ENCODE peak calls at places on chromosomes 4 and X, in seven cellular contexts. R, J, D, S, Q, B and L are unnamed samples.

GRCh38 chrX:39821011-39821708 is 276.6 kb downstream of the BCOR start:
- DNase-seq in D (peak; percentile 10), J (no peak), R (no peak), B (peak; percentile 43), Q (peak; percentile 19), S (no peak), L (peak; percentile 80)

GRCh38 chr4:149718500-149718899 is 97.1 kb downstream of the IQCM start:
- DNase-seq in R (no peak), Q (no peak), J (no peak), B (no peak), S (no peak), D (no peak), L (no peak)

GRCh38 chr4:96102541-96103018 is 262.7 kb downstream of the PDHA2 start:
- DNase-seq in D (no peak), S (peak; percentile 68), B (no peak), J (peak; percentile 60), R (no peak), Q (no peak), L (no peak)

GRCh38 chrX:18966624-18967023 is 17.3 kb downstream of the PHKA2 start:
- DNase-seq in J (no peak), D (no peak), B (no peak), R (peak; percentile 15), Q (no peak), S (no peak), L (no peak)

GRCh38 chr4:163085085-163085484 is 81.6 kb downstream of the NAF1 start:
- DNase-seq in S (no peak), J (no peak), B (no peak), D (no peak), R (no peak), Q (no peak), L (no peak)

GRCh38 chrX:120459313-120459712 is 9.8 kb downstream of the LAMP2 start:
- DNase-seq in R (no peak), J (no peak), S (no peak), D (no peak), B (no peak), Q (no peak), L (no peak)

GRCh38 chrX:54820737-54821136 is 13.2 kb downstream of the MAGED2 start:
- DNase-seq in R (no peak), Q (no peak), J (no peak), S (no peak), D (no peak), B (no peak), L (no peak)

GRCh38 chr4:10721616-10722015 is 37.0 kb upstream of the CLNK start:
- DNase-seq in Q (no peak), R (no peak), B (no peak), D (no peak), J (no peak), S (no peak), L (no peak)

GRCh38 chrX:148573119-148573518 is 72.7 kb downstream of the AFF2 start:
- DNase-seq in R (no peak), Q (no peak), B (no peak), S (no peak), D (no peak), J (no peak), L (peak; percentile 16)

GRCh38 chrX:53045002-53045401 is 3.6 kb upstream of the GPR173 start:
- DNase-seq in D (no peak), B (no peak), J (no peak), R (no peak), Q (no peak), S (no peak), L (no peak)

GRCh38 chrX:53050841-53051240 is 2.3 kb downstream of the GPR173 start:
- DNase-seq in B (no peak), S (peak; percentile 17), J (no peak), D (no peak), Q (no peak), R (no peak), L (no peak)

GRCh38 chrX:53048169-53049126 is at the start of gene GPR173:
- DNase-seq in J (peak; percentile 34), S (peak; percentile 78), R (peak; percentile 49), B (no peak), D (no peak), Q (peak; percentile 15), L (peak; percentile 74)

GRCh38 chrX:53049127-53049517 is 533 bp downstream of the GPR173 start:
- DNase-seq in J (no peak), R (no peak), S (no peak), B (no peak), Q (no peak), D (no peak), L (peak; percentile 17)

DNA sequence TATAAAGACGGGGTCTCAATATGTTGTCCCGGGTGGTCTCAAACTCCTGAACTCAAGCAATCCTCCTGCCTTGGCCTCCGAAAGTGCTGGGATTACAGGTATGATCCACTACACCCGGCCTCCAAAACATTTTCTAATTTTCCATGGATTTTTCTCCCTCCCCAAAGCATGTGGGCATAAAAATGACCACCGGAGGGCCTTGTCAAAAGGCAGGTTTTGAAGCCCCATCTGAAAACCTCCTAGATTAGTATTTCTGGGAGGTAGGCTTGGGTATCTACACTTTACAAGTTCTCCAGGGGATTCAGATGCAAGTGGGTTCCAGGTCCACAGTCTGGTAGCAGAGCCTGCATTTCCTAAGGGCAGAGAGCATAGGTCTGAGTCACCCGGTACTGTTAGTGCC is 1.4 kb upstream of the GPR173 start:
- DNase-seq in J (peak; percentile 2), S (no peak), Q (no peak), D (no peak), R (no peak), B (no peak), L (peak; percentile 17)
- TF ChIP-seq CTCF in J (peak; percentile 11), S (peak; percentile 46), Q (peak; percentile 36), D (no peak), R (no peak), B (no peak), L (peak; percentile 48)

DNA sequence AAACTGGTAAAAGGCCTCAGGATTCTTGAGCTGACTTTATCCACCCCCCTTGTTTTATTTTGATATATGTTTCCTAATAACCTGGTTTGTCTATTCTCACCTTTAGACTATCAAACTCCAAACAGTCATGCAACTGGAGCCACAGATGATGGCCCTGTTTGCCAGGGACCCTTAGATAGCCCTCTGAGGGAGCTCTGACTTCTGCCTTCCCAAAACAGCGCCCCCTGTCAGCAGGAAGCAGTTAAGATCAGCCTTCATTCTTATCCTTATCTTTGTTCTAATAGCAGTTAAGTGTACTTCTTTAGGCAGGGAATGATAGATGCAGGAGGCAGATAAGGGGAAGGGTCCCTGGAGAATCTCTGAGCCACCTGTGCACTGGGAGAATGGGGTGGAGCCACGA is 27.5 kb upstream of the CXCL13 start:
- DNase-seq in S (no peak), B (no peak), J (no peak), R (no peak), D (no peak), Q (no peak), L (no peak)
- TF ChIP-seq CTCF in S (no peak), B (no peak), J (no peak), R (no peak), D (no peak), Q (no peak), L (peak; percentile 21)

GRCh38 chr4:30718889-30719252 is 1.3 kb upstream of the PCDH7 start:
- DNase-seq in R (no peak), S (peak; percentile 50), D (no peak), J (peak; percentile 60), Q (peak; percentile 20), B (no peak), L (no peak)
- TF ChIP-seq CTCF in R (no peak), S (peak; percentile 31), D (no peak), J (no peak), Q (no peak), B (no peak), L (no peak)

DNA sequence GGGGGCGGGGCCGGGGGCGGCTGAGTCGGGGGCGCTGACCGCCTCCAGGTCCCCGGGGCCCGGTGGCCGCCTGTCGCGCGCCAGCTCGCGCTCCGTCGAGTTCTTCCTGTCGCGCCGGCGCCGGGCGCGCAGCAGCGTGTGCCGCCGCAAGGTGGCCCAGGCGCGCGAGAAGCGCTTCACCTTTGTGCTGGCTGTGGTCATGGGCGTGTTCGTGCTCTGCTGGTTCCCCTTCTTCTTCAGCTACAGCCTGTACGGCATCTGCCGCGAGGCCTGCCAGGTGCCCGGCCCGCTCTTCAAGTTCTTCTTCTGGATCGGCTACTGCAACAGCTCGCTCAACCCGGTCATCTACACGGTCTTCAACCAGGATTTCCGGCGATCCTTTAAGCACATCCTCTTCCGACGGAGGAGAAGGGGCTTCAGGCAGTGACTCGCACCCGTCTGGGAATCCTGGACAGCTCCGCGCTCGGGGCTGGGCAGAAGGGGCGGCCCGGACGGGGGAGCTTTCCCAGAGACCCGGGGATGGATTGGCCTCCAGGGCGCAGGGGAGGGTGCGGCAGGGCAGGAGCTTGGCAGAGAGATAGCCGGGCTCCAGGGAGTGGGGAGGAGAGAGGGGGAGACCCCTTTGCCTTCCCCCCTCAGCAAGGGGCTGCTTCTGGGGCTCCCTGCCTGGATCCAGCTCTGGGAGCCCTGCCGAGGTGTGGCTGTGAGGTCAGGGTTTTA is 1.5 kb downstream of the ADRA2C start:
- DNase-seq in Q (peak; percentile 53), D (no peak), B (no peak), R (no peak), S (peak; percentile 2), J (no peak), L (peak; percentile 63)
- TF ChIP-seq CTCF in Q (no peak), D (no peak), B (no peak), R (no peak), S (no peak), J (no peak), L (peak; percentile 38)

DNA sequence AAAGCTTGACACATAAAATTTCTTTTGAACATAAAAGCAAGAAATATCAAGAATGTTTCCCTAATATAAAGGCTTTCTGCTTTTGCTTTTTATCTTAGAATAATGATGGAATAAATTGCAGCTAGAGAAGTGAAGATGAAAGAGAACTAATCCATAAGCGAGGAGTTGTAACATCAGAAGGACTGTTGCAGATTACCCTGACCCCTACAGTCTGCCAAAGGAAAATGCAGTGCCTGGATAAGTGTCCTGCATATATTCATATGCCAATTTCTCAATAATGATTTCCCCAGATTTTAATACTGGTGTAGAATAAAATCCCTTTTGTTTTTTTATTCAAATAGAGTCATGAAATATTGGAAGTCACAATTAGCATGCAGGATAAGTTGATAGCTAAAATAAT is 115.9 kb downstream of the MAGEC2 start:
- DNase-seq in S (peak; percentile 9), B (no peak), R (no peak), D (no peak), Q (no peak), J (peak; percentile 54), L (no peak)
- TF ChIP-seq CTCF in S (peak; percentile 48), B (no peak), R (no peak), D (no peak), Q (no peak), J (peak; percentile 72), L (peak; percentile 34)

GRCh38 chr4:175509320-175509719 is 302.7 kb downstream of the GPM6A start:
- DNase-seq in S (no peak), J (peak; percentile 17), R (no peak), B (no peak), D (no peak), Q (peak; percentile 11), L (no peak)
- TF ChIP-seq CTCF in S (peak; percentile 1), J (no peak), R (no peak), B (no peak), D (no peak), Q (no peak), L (peak; percentile 11)

DNA sequence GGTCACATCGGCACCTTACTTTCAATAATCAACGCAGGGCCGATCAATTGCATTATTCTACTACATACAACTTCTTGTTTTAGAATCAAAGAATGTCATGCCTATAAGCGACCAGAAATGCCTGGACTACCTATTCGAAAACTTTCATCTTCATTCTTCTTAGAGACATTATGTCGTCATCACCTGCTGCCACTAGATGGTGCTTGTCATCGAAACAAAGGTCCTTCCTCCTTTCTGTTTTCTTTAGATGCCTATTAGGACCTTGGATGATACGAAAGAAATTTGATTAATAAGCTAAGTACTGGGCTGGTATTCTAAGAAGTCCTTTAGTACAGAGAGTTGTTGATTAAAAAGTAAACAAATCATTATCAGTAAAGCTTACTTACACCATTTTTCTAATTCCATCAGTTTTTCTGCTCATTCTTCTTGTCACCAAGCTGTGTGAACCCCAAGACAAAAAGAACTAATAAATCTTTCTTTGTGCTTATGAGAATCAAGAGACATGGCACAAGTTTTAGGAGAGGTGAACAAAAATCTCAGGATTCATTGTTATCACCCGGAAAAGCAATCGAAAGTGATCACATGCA is 154.5 kb upstream of the SLC4A4 start:
- DNase-seq in Q (peak; percentile 17), D (peak; percentile 1), S (peak; percentile 65), R (no peak), B (peak; percentile 64), J (peak; percentile 68), L (peak; percentile 33)
- TF ChIP-seq CTCF in Q (peak; percentile 56), D (peak; percentile 69), S (peak; percentile 68), R (peak; percentile 68), B (peak; percentile 81), J (peak; percentile 56), L (peak; percentile 64)